ENCODE peak calls at places on chromosomes 3 and 15, in seven cellular contexts. I, L, F, Q, W, Z and V are unnamed samples.

GRCh38 chr15:96535148-96535547 is 204.6 kb downstream of the NR2F2 start:
- DNase-seq in I (no peak), L (no peak), F (no peak), Q (no peak), W (no peak), Z (no peak), V (no peak)

GRCh38 chr3:51796859-51797258 is 17.8 kb upstream of the IQCF6 start:
- DNase-seq in I (no peak), L (no peak), F (no peak), Q (peak), W (no peak), Z (no peak), V (no peak)

GRCh38 chr15:48645558-48646330 is at the start of gene FBN1:
- DNase-seq in I (peak), L (peak), F (peak), Q (peak), W (peak), Z (no peak), V (peak)

GRCh38 chr3:23900744-23901143 is 16.0 kb downstream of the NKIRAS1 start:
- DNase-seq in I (no peak), L (no peak), F (no peak), Q (no peak), W (peak), Z (no peak), V (no peak)

GRCh38 chr3:48926425-48927392 is 8.1 kb downstream of the ARIH2 start:
- DNase-seq in I (no peak), L (no peak), F (no peak), Q (no peak), W (no peak), Z (no peak), V (no peak)

GRCh38 chr3:160950542-160950941 is 154.6 kb downstream of the B3GALNT1 start:
- DNase-seq in I (no peak), L (no peak), F (no peak), Q (no peak), W (no peak), Z (no peak), V (no peak)

GRCh38 chr15:65451989-65452388 is 29.2 kb upstream of the IGDCC4 start:
- DNase-seq in I (no peak), L (no peak), F (no peak), Q (no peak), W (no peak), Z (no peak), V (no peak)

GRCh38 chr3:180870008-180870733 is 42.3 kb upstream of the FXR1 start:
- DNase-seq in I (no peak), L (peak), F (no peak), Q (no peak), W (no peak), Z (peak), V (no peak)

GRCh38 chr3:193905541-193905940 is 230.4 kb upstream of the HES1 start:
- DNase-seq in I (no peak), L (no peak), F (no peak), Q (no peak), W (no peak), Z (no peak), V (no peak)

GRCh38 chr3:177185035-177185574 is 12.2 kb downstream of the TBL1XR1 start:
- DNase-seq in I (no peak), L (no peak), F (no peak), Q (no peak), W (no peak), Z (no peak), V (no peak)
- TF ChIP-seq TAF1 in I (no peak), L (no peak), F (no peak), Q (no peak), W (no peak), Z (no peak), V (no peak)

GRCh38 chr3:122023335-122023734 is 1.3 kb upstream of the ILDR1 start:
- DNase-seq in I (no peak), L (no peak), F (peak), Q (no peak), W (no peak), Z (no peak), V (no peak)
- TF ChIP-seq POLR2AphosphoS5 in I (no peak), L (no peak), F (no peak), Q (no peak), W (no peak), Z (no peak), V (no peak)

DNA sequence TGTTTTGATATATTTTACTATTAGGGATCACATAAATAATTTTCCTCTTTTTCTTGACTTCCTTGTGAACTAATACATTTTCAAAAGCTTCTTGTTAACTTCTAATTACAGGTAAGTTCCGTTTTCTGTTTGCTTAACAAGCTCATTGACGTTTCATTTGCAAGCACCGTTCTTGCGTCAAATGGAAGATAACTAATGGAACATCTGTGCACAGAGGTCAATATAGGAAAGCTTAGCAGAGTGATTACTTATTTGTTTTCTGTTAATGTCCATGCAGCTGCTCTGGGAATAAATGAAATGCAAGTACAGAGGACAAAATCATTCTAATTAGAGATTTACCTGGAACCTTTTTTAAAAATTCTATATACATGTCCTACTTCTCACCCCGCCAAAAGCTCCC is 115.5 kb upstream of the C2CD4B start:
- DNase-seq in I (no peak), L (no peak), F (no peak), Q (no peak), W (no peak), Z (no peak), V (no peak)
- TF ChIP-seq TAF1 in I (no peak), L (no peak), F (no peak), Q (no peak), W (no peak), Z (no peak), V (no peak)

DNA sequence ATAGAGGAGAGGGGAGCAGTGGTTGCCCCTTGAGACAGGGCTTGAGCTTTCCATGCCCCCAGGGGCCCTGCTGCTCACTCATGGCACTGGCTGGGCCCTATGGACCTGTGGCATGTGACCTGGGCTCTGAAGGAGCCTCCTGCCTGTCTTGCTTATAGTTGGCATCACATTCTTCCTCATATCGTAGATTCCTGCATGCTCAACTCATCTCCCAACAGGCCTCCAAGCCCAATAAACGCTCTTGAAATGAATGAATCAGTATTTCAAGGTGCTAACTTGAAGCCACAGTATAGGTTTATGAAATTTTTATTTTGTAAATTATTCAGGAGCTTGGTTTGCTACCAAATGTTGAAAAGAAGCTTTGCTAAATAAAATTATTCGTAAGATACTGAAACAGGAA is 93.3 kb upstream of the SLC7A14 start:
- DNase-seq in I (no peak), L (no peak), F (no peak), Q (no peak), W (no peak), Z (no peak), V (no peak)
- TF ChIP-seq POLR2AphosphoS5 in I (no peak), L (no peak), F (no peak), Q (no peak), W (no peak), Z (no peak), V (no peak)